ENCODE peak calls at places on chromosomes 7 and 10, in four cellular contexts. J is HepG2, Y is K562, X is HCT116. M is an unnamed sample. For H3K9me3, the result is how much of the 10 kb centered on the place peaks cover.

GRCh38 chr10:1938317-1938716 is 201.0 kb upstream of the ADARB2 start:
- DNase-seq in J (no peak), X (no peak), Y (no peak), M (no peak)

GRCh38 chr10:3464760-3465405 is 292.3 kb upstream of the PITRM1 start:
- DNase-seq in J (no peak), Y (no peak), X (no peak), M (no peak)

GRCh38 chr7:106865130-106866115 is at the start of gene PIK3CG:
- DNase-seq in X (no peak), Y (peak), J (no peak), M (no peak)

GRCh38 chr7:25189197-25189596 is 39.1 kb downstream of the NPVF start:
- DNase-seq in J (peak), Y (no peak), X (no peak), M (no peak)

GRCh38 chr10:125624800-125625199 is 58.2 kb downstream of the TEX36 start:
- DNase-seq in Y (no peak), J (no peak), X (no peak), M (no peak)

GRCh38 chr10:27446091-27446918 is 57.8 kb upstream of the RAB18 start:
- DNase-seq in J (peak), X (peak), Y (peak), M (no peak)

GRCh38 chr10:125023269-125023668 is 81.3 kb downstream of the ZRANB1 start:
- DNase-seq in Y (no peak), J (peak), X (no peak), M (no peak)

GRCh38 chr7:5417106-5418071 is 6.2 kb downstream of the TNRC18 start:
- DNase-seq in J (no peak), X (no peak), Y (no peak), M (no peak)

GRCh38 chr7:40545739-40546138 is 410.9 kb downstream of the SUGCT start:
- DNase-seq in X (no peak), Y (no peak), J (no peak), M (no peak)

GRCh38 chr7:130063036-130063435 is 7.3 kb upstream of the KLHDC10 start:
- DNase-seq in Y (peak), J (peak), X (no peak), M (no peak)

GRCh38 chr10:119620771-119621384 is 24.1 kb upstream of the TIAL1 start:
- DNase-seq in X (no peak), J (no peak), Y (no peak), M (no peak)

GRCh38 chr7:56026538-56026937 is 24.7 kb downstream of the PSPH start:
- DNase-seq in J (no peak), Y (no peak), X (no peak), M (no peak)

GRCh38 chr10:35588836-35589235 is 16.3 kb upstream of the GJD4 start:
- DNase-seq in J (no peak), Y (no peak), X (no peak), M (no peak)

GRCh38 chr7:55130554-55131198 is 111.9 kb downstream of the EGFR start:
- DNase-seq in J (no peak), X (no peak), Y (no peak), M (no peak)

GRCh38 chr7:106480161-106480579 is 180.8 kb downstream of the CCDC71L start:
- DNase-seq in X (no peak), J (no peak), Y (no peak), M (no peak)

GRCh38 chr7:105012503-105013282 is 1.3 kb upstream of the KMT2E start:
- DNase-seq in X (peak), J (peak), Y (peak), M (peak)

DNA sequence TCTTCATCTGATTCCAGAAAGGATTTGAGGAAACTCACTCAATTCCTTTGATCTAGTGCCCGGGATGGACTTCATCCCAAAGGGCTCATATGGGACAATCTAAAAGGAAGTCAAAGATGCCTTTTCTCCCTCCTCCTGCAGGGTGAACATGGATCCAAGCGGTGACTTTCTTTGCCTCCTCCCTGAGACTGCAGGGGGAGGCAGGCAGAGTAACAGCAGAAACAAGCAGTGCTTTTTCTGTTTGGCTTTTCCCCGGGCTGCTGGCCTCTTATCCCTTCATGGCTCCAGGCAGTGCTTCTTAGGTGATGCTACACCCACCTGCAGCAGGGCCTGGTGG is 10.0 kb upstream of the DNMBP start:
- DNase-seq in X (no peak), J (peak), Y (no peak), M (no peak)
- TF ChIP-seq CTCF in X (peak), J (no peak), Y (no peak), M (no peak)

DNA sequence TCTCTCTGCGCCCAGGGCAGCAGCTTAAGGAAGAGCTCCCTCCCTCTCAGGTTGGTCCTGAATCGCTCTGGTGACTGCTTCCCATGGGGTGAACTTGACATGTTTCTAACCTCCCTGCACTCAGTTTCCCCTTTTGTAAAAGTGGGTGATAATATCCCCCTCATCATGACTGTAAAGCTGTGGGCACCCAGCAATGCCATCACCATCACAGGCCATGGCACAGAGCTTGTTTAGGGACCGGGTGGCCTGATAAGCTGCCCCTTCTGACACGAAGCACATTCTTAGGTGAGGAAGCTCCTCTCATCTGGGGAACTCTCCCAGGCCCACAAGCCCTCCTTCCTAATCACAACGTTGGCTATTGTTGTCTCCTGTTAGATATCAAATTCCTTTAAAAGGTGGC is 972.8 kb upstream of the ZNF722 start:
- DNase-seq in J (no peak), X (no peak), Y (no peak), M (no peak)
- H3K9me3 ChIP-seq in J (half or more), X (under half), Y (under half), M (under half)

GRCh38 chr10:61639952-61640351 is 22.8 kb upstream of the CABCOCO1 start:
- DNase-seq in Y (no peak), X (no peak), J (no peak), M (no peak)

GRCh38 chr10:61643316-61643751 is 19.4 kb upstream of the CABCOCO1 start:
- DNase-seq in X (no peak), J (no peak), Y (no peak), M (no peak)

GRCh38 chr10:61642073-61642637 is 20.6 kb upstream of the CABCOCO1 start:
- DNase-seq in J (no peak), X (no peak), Y (no peak), M (no peak)

GRCh38 chr10:61640876-61641275 is 21.9 kb upstream of the CABCOCO1 start:
- DNase-seq in J (no peak), Y (no peak), X (no peak), M (no peak)

GRCh38 chr10:61642692-61643091 is 20.0 kb upstream of the CABCOCO1 start:
- DNase-seq in X (no peak), Y (no peak), J (no peak), M (no peak)
- TF ChIP-seq TCF7L2 in X (no peak), Y (no peak), J (no peak), M (no peak)

GRCh38 chr7:92797693-92798092 is 38.7 kb downstream of the CDK6 start:
- DNase-seq in J (no peak), X (no peak), Y (no peak), M (no peak)
- TF ChIP-seq CTCF in J (no peak), X (peak), Y (no peak), M (peak)

GRCh38 chr7:157824819-157825121 is 488.0 kb downstream of the DNAJB6 start:
- DNase-seq in Y (no peak), X (no peak), J (no peak), M (no peak)

GRCh38 chr7:157821959-157822687 is 485.3 kb downstream of the DNAJB6 start:
- DNase-seq in X (no peak), J (no peak), Y (no peak), M (no peak)

GRCh38 chr7:157822688-157823031 is 485.9 kb downstream of the DNAJB6 start:
- DNase-seq in X (no peak), J (no peak), Y (no peak), M (no peak)

GRCh38 chr7:157825325-157825724 is 488.5 kb downstream of the DNAJB6 start:
- DNase-seq in X (no peak), Y (no peak), J (no peak), M (no peak)

GRCh38 chr7:157824011-157824818 is 487.4 kb downstream of the DNAJB6 start:
- DNase-seq in J (no peak), X (no peak), Y (no peak), M (no peak)
- H3K9me3 ChIP-seq in J (under half), X (under half), Y (under half), M (under half)

M was measured in Panc1.